ENCODE peak calls at places on chromosome 21, in seven cellular contexts. One of them, this sample, is unnamed.

GRCh38 chr21:45753445-45753844 is 109.9 kb downstream of the PCBP3 start:
- DNase-seq in mammary epithelial cell: no peak
- DNase-seq in K562: no peak
- DNase-seq in IMR-90: no peak
- DNase-seq in PC-3: no peak
- DNase-seq in fibroblast of lung: no peak
- DNase-seq in neural progenitor cell: no peak
- DNase-seq in this sample: no peak

GRCh38 chr21:35578350-35578782 is 482.0 kb downstream of the SETD4 start:
- DNase-seq in neural progenitor cell: no peak
- DNase-seq in fibroblast of lung: peak; percentile 95
- DNase-seq in mammary epithelial cell: peak; percentile 92
- DNase-seq in PC-3: no peak
- DNase-seq in K562: no peak
- DNase-seq in IMR-90: peak; percentile 93
- DNase-seq in this sample: no peak

GRCh38 chr21:34743831-34744230 is 75.0 kb downstream of the CLIC6 start:
- DNase-seq in mammary epithelial cell: peak; percentile 94
- DNase-seq in neural progenitor cell: no peak
- DNase-seq in IMR-90: peak; percentile 76
- DNase-seq in PC-3: peak; percentile 98
- DNase-seq in fibroblast of lung: peak; percentile 84
- DNase-seq in K562: no peak
- DNase-seq in this sample: peak; percentile 33

GRCh38 chr21:37164742-37165141 is 91.7 kb downstream of the TTC3 start:
- DNase-seq in PC-3: no peak
- DNase-seq in fibroblast of lung: no peak
- DNase-seq in IMR-90: no peak
- DNase-seq in mammary epithelial cell: no peak
- DNase-seq in neural progenitor cell: no peak
- DNase-seq in K562: no peak
- DNase-seq in this sample: no peak

GRCh38 chr21:23541571-23541970 is 2065.7 kb downstream of the MRPL39 start:
- DNase-seq in PC-3: peak; percentile 19
- DNase-seq in mammary epithelial cell: no peak
- DNase-seq in IMR-90: no peak
- DNase-seq in K562: no peak
- DNase-seq in neural progenitor cell: no peak
- DNase-seq in fibroblast of lung: no peak
- DNase-seq in this sample: no peak

GRCh38 chr21:17813353-17813752 is 5.8 kb downstream of the C21orf91 start:
- DNase-seq in neural progenitor cell: no peak
- DNase-seq in PC-3: no peak
- DNase-seq in mammary epithelial cell: no peak
- DNase-seq in IMR-90: peak; percentile 41
- DNase-seq in K562: no peak
- DNase-seq in fibroblast of lung: no peak
- DNase-seq in this sample: no peak

GRCh38 chr21:22438428-22439086 is 1440.3 kb downstream of the NCAM2 start:
- DNase-seq in fibroblast of lung: no peak
- DNase-seq in mammary epithelial cell: no peak
- DNase-seq in PC-3: no peak
- DNase-seq in neural progenitor cell: no peak
- DNase-seq in K562: no peak
- DNase-seq in IMR-90: no peak
- DNase-seq in this sample: no peak

GRCh38 chr21:46069719-46070279 is 28.1 kb upstream of the COL6A2 start:
- DNase-seq in mammary epithelial cell: no peak
- DNase-seq in fibroblast of lung: no peak
- DNase-seq in PC-3: no peak
- DNase-seq in IMR-90: no peak
- DNase-seq in neural progenitor cell: no peak
- DNase-seq in K562: no peak
- DNase-seq in this sample: no peak

GRCh38 chr21:15682182-15682895 is 47.4 kb upstream of the USP25 start:
- DNase-seq in PC-3: peak; percentile 80
- DNase-seq in neural progenitor cell: no peak
- DNase-seq in mammary epithelial cell: peak; percentile 49
- DNase-seq in IMR-90: peak; percentile 76
- DNase-seq in K562: no peak
- DNase-seq in fibroblast of lung: peak; percentile 43
- DNase-seq in this sample: no peak

GRCh38 chr21:46532080-46532479 is 72.8 kb downstream of the S100B start:
- DNase-seq in PC-3: no peak
- DNase-seq in mammary epithelial cell: no peak
- DNase-seq in fibroblast of lung: no peak
- DNase-seq in K562: no peak
- DNase-seq in IMR-90: no peak
- DNase-seq in neural progenitor cell: no peak
- DNase-seq in this sample: no peak

GRCh38 chr21:29718081-29718815 is 221.5 kb downstream of the GRIK1 start:
- DNase-seq in fibroblast of lung: peak; percentile 27
- DNase-seq in PC-3: peak; percentile 37
- DNase-seq in IMR-90: peak; percentile 34
- DNase-seq in mammary epithelial cell: peak; percentile 58
- DNase-seq in K562: no peak
- DNase-seq in neural progenitor cell: no peak
- DNase-seq in this sample: no peak

GRCh38 chr21:34864370-34865209 is 184.5 kb downstream of the RUNX1 start:
- DNase-seq in PC-3: no peak
- DNase-seq in K562: no peak
- DNase-seq in mammary epithelial cell: no peak
- DNase-seq in neural progenitor cell: no peak
- DNase-seq in IMR-90: no peak
- DNase-seq in fibroblast of lung: no peak
- DNase-seq in this sample: no peak

GRCh38 chr21:18705971-18706370 is 302.4 kb upstream of the TMPRSS15 start:
- DNase-seq in fibroblast of lung: no peak
- DNase-seq in K562: no peak
- DNase-seq in neural progenitor cell: no peak
- DNase-seq in IMR-90: no peak
- DNase-seq in PC-3: peak; percentile 13
- DNase-seq in mammary epithelial cell: no peak
- DNase-seq in this sample: no peak

GRCh38 chr21:36747815-36748381 is 49.0 kb downstream of the SIM2 start:
- DNase-seq in mammary epithelial cell: no peak
- DNase-seq in neural progenitor cell: peak; percentile 93
- DNase-seq in K562: peak; percentile 87
- DNase-seq in PC-3: no peak
- DNase-seq in IMR-90: peak; percentile 34
- DNase-seq in fibroblast of lung: peak; percentile 35
- DNase-seq in this sample: no peak

GRCh38 chr21:31346256-31346821 is 2.3 kb upstream of the TIAM1 start:
- DNase-seq in neural progenitor cell: no peak
- DNase-seq in K562: no peak
- DNase-seq in IMR-90: no peak
- DNase-seq in PC-3: no peak
- DNase-seq in fibroblast of lung: peak; percentile 46
- DNase-seq in mammary epithelial cell: no peak
- DNase-seq in this sample: no peak

GRCh38 chr21:34795152-34796141 is 126.7 kb downstream of the CLIC6 start:
- DNase-seq in PC-3: peak; percentile 92
- DNase-seq in K562: no peak
- DNase-seq in mammary epithelial cell: peak; percentile 85
- DNase-seq in IMR-90: peak; percentile 77
- DNase-seq in neural progenitor cell: no peak
- DNase-seq in fibroblast of lung: peak; percentile 83
- DNase-seq in this sample: no peak

GRCh38 chr21:46226920-46227599 is 1.5 kb downstream of the LSS start:
- DNase-seq in fibroblast of lung: peak; percentile 27
- DNase-seq in IMR-90: peak; percentile 78
- DNase-seq in neural progenitor cell: no peak
- DNase-seq in K562: no peak
- DNase-seq in PC-3: no peak
- DNase-seq in mammary epithelial cell: peak; percentile 86
- DNase-seq in this sample: no peak

GRCh38 chr21:40797881-40798280 is 49.1 kb downstream of the DSCAM start:
- DNase-seq in PC-3: no peak
- DNase-seq in neural progenitor cell: no peak
- DNase-seq in fibroblast of lung: peak; percentile 55
- DNase-seq in IMR-90: peak; percentile 33
- DNase-seq in mammary epithelial cell: no peak
- DNase-seq in K562: no peak
- DNase-seq in this sample: no peak

GRCh38 chr21:46562472-46562871 is 42.4 kb downstream of the S100B start:
- DNase-seq in IMR-90: no peak
- DNase-seq in neural progenitor cell: no peak
- DNase-seq in K562: peak; percentile 5
- DNase-seq in fibroblast of lung: no peak
- DNase-seq in PC-3: no peak
- DNase-seq in mammary epithelial cell: no peak
- DNase-seq in this sample: no peak

GRCh38 chr21:28832013-28832714 is 160.5 kb downstream of the LTN1 start:
- DNase-seq in PC-3: peak; percentile 83
- DNase-seq in neural progenitor cell: no peak
- DNase-seq in IMR-90: peak; percentile 41
- DNase-seq in K562: no peak
- DNase-seq in fibroblast of lung: peak; percentile 32
- DNase-seq in mammary epithelial cell: peak; percentile 89
- DNase-seq in this sample: no peak

GRCh38 chr21:15060776-15061175 is 4.0 kb downstream of the NRIP1 start:
- DNase-seq in PC-3: peak; percentile 40
- DNase-seq in neural progenitor cell: no peak
- DNase-seq in fibroblast of lung: peak; percentile 66
- DNase-seq in IMR-90: peak; percentile 51
- DNase-seq in K562: peak; percentile 24
- DNase-seq in mammary epithelial cell: peak; percentile 25
- DNase-seq in this sample: no peak

GRCh38 chr21:36661511-36662309 is 37.2 kb upstream of the SIM2 start:
- DNase-seq in PC-3: peak; percentile 75
- DNase-seq in mammary epithelial cell: no peak
- DNase-seq in IMR-90: peak; percentile 48
- DNase-seq in neural progenitor cell: peak; percentile 62
- DNase-seq in K562: peak; percentile 35
- DNase-seq in fibroblast of lung: peak; percentile 19
- DNase-seq in this sample: no peak

GRCh38 chr21:35266546-35266945 is 217.4 kb upstream of the RUNX1 start:
- DNase-seq in fibroblast of lung: peak; percentile 47
- DNase-seq in PC-3: no peak
- DNase-seq in neural progenitor cell: peak; percentile 7
- DNase-seq in mammary epithelial cell: peak; percentile 60
- DNase-seq in IMR-90: no peak
- DNase-seq in K562: no peak
- DNase-seq in this sample: peak; percentile 88

DNA sequence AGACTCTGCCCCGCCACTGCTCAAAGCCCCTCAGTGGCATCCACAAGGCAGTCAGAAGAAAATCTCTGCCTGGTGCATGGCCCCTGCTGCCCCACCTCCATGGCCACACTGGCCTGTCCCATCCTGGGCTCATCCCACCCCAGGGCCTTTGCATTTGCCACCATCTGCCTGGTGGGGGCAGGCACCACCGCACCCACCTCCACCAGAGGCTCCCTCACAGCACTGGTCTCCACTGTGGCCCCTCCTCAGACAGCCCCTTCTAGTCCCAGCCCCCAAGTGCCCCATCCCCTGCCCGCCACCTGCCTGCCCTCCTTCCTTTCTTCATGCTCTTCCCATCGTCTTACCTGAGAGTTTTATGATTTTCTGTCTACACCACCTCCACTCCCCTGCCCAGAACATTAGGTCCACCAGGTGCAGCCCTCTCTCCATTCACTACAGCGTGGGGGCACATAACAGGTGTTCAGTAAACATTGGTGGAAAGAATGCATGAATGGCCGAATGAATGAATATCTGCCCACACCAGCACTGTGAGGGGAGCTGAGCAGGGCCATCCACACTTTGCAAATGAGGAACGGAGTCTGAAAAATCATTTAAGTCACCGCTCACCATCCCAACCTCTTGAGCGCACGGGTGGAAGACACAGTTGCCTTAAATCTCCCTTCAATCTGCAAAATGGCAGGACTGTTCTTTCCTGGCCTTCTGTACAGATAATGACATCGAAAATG is 2.1 kb downstream of the PRDM15 start:
- DNase-seq in mammary epithelial cell: no peak
- DNase-seq in PC-3: no peak
- DNase-seq in neural progenitor cell: no peak
- DNase-seq in fibroblast of lung: no peak
- DNase-seq in IMR-90: no peak
- DNase-seq in K562: no peak
- DNase-seq in this sample: no peak
- H3K9ac ChIP-seq in mammary epithelial cell: no peak overlapping the region
- H3K9ac ChIP-seq in PC-3: no peak overlapping the region
- H3K9ac ChIP-seq in neural progenitor cell: no peak overlapping the region
- H3K9ac ChIP-seq in fibroblast of lung: no peak overlapping the region
- H3K9ac ChIP-seq in IMR-90: no peak overlapping the region
- H3K9ac ChIP-seq in K562: peak overlapping the region; percentile 62
- H3K9ac ChIP-seq in this sample: no peak overlapping the region

GRCh38 chr21:33433001-33433400 is 29.8 kb downstream of the IFNGR2 start:
- DNase-seq in IMR-90: no peak
- DNase-seq in neural progenitor cell: no peak
- DNase-seq in PC-3: no peak
- DNase-seq in K562: no peak
- DNase-seq in mammary epithelial cell: no peak
- DNase-seq in fibroblast of lung: no peak
- DNase-seq in this sample: no peak
- H3K4me2 ChIP-seq in IMR-90: no peak overlapping the region
- H3K4me2 ChIP-seq in neural progenitor cell: no peak overlapping the region
- H3K4me2 ChIP-seq in PC-3: no peak overlapping the region
- H3K4me2 ChIP-seq in K562: no peak overlapping the region
- H3K4me2 ChIP-seq in mammary epithelial cell: no peak overlapping the region
- H3K4me2 ChIP-seq in fibroblast of lung: no peak overlapping the region
- H3K4me2 ChIP-seq in this sample: no peak overlapping the region

GRCh38 chr21:25501448-25501847 is 105.8 kb downstream of the MRPL39 start:
- DNase-seq in IMR-90: no peak
- DNase-seq in K562: no peak
- DNase-seq in PC-3: no peak
- DNase-seq in fibroblast of lung: no peak
- DNase-seq in mammary epithelial cell: no peak
- DNase-seq in neural progenitor cell: no peak
- DNase-seq in this sample: no peak
- H3K9ac ChIP-seq in IMR-90: no peak overlapping the region
- H3K9ac ChIP-seq in K562: no peak overlapping the region
- H3K9ac ChIP-seq in PC-3: no peak overlapping the region
- H3K9ac ChIP-seq in fibroblast of lung: no peak overlapping the region
- H3K9ac ChIP-seq in mammary epithelial cell: no peak overlapping the region
- H3K9ac ChIP-seq in neural progenitor cell: no peak overlapping the region
- H3K9ac ChIP-seq in this sample: no peak overlapping the region

GRCh38 chr21:27424601-27425000 is 457.7 kb upstream of the ADAMTS5 start:
- DNase-seq in IMR-90: peak; percentile 34
- DNase-seq in PC-3: no peak
- DNase-seq in neural progenitor cell: no peak
- DNase-seq in fibroblast of lung: no peak
- DNase-seq in mammary epithelial cell: peak; percentile 29
- DNase-seq in K562: no peak
- DNase-seq in this sample: no peak

GRCh38 chr21:27423906-27424595 is 457.2 kb upstream of the ADAMTS5 start:
- DNase-seq in neural progenitor cell: no peak
- DNase-seq in PC-3: no peak
- DNase-seq in K562: no peak
- DNase-seq in fibroblast of lung: peak; percentile 75
- DNase-seq in mammary epithelial cell: peak; percentile 46
- DNase-seq in IMR-90: peak; percentile 69
- DNase-seq in this sample: no peak

GRCh38 chr21:27421654-27422053 is 454.8 kb upstream of the ADAMTS5 start:
- DNase-seq in neural progenitor cell: no peak
- DNase-seq in fibroblast of lung: no peak
- DNase-seq in IMR-90: no peak
- DNase-seq in PC-3: no peak
- DNase-seq in K562: no peak
- DNase-seq in mammary epithelial cell: no peak
- DNase-seq in this sample: no peak

GRCh38 chr21:27422435-27422834 is 455.5 kb upstream of the ADAMTS5 start:
- DNase-seq in neural progenitor cell: no peak
- DNase-seq in K562: no peak
- DNase-seq in fibroblast of lung: peak; percentile 18
- DNase-seq in IMR-90: peak; percentile 60
- DNase-seq in PC-3: peak; percentile 39
- DNase-seq in mammary epithelial cell: peak; percentile 32
- DNase-seq in this sample: no peak

GRCh38 chr21:27423073-27423472 is 456.2 kb upstream of the ADAMTS5 start:
- DNase-seq in IMR-90: peak; percentile 95
- DNase-seq in mammary epithelial cell: peak; percentile 90
- DNase-seq in neural progenitor cell: no peak
- DNase-seq in K562: no peak
- DNase-seq in PC-3: peak; percentile 7
- DNase-seq in fibroblast of lung: peak; percentile 84
- DNase-seq in this sample: no peak
- H3K4me2 ChIP-seq in IMR-90: no peak overlapping the region
- H3K4me2 ChIP-seq in mammary epithelial cell: peak overlapping the region; percentile 35
- H3K4me2 ChIP-seq in neural progenitor cell: no peak overlapping the region
- H3K4me2 ChIP-seq in K562: no peak overlapping the region
- H3K4me2 ChIP-seq in PC-3: no peak overlapping the region
- H3K4me2 ChIP-seq in fibroblast of lung: no peak overlapping the region
- H3K4me2 ChIP-seq in this sample: no peak overlapping the region

This sample was measured in keratinocyte.